ENCODE peak calls at places on chromosomes 7 and 10, in four cellular contexts. One of them, this sample, is unnamed.

GRCh38 chr7:24905996-24906770 is 73.8 kb downstream of the OSBPL3 start:
- DNase-seq in left ventricle myocardium inferior: no peak
- DNase-seq in fibroblast of mammary gland: no peak
- DNase-seq in uterus: no peak
- DNase-seq in this sample: no peak

GRCh38 chr7:23072916-23073315 is 32.7 kb upstream of the KLHL7 start:
- DNase-seq in left ventricle myocardium inferior: no peak
- DNase-seq in fibroblast of mammary gland: no peak
- DNase-seq in uterus: no peak
- DNase-seq in this sample: no peak

GRCh38 chr10:132001238-132001977 is 19.7 kb upstream of the BNIP3 start:
- DNase-seq in left ventricle myocardium inferior: no peak
- DNase-seq in fibroblast of mammary gland: peak; percentile 72
- DNase-seq in uterus: no peak
- DNase-seq in this sample: peak; percentile 38

GRCh38 chr7:2037301-2037804 is 195.4 kb downstream of the MAD1L1 start:
- DNase-seq in left ventricle myocardium inferior: peak; percentile 11
- DNase-seq in fibroblast of mammary gland: no peak
- DNase-seq in uterus: no peak
- DNase-seq in this sample: no peak

GRCh38 chr7:71479231-71479630 is 347.3 kb downstream of the GALNT17 start:
- DNase-seq in left ventricle myocardium inferior: no peak
- DNase-seq in fibroblast of mammary gland: no peak
- DNase-seq in uterus: no peak
- DNase-seq in this sample: no peak

GRCh38 chr7:85316489-85316888 is 129.6 kb upstream of the SEMA3D start:
- DNase-seq in left ventricle myocardium inferior: no peak
- DNase-seq in fibroblast of mammary gland: no peak
- DNase-seq in uterus: no peak
- DNase-seq in this sample: no peak

GRCh38 chr7:55884321-55884720 is 2.9 kb upstream of the ZNF713 start:
- DNase-seq in left ventricle myocardium inferior: no peak
- DNase-seq in fibroblast of mammary gland: no peak
- DNase-seq in uterus: no peak
- DNase-seq in this sample: no peak

GRCh38 chr7:147492621-147493020 is 1097.9 kb upstream of the C7orf33 start:
- DNase-seq in left ventricle myocardium inferior: no peak
- DNase-seq in fibroblast of mammary gland: peak; percentile 49
- DNase-seq in uterus: no peak
- DNase-seq in this sample: peak; percentile 6

GRCh38 chr10:87089746-87090145 is 4.9 kb downstream of the GLUD1 start:
- DNase-seq in left ventricle myocardium inferior: no peak
- DNase-seq in fibroblast of mammary gland: peak; percentile 11
- DNase-seq in uterus: no peak
- DNase-seq in this sample: no peak

GRCh38 chr7:117202511-117202910 is 120.3 kb downstream of the WNT2 start:
- DNase-seq in left ventricle myocardium inferior: no peak
- DNase-seq in fibroblast of mammary gland: peak; percentile 61
- DNase-seq in uterus: no peak
- DNase-seq in this sample: peak; percentile 61

GRCh38 chr7:88927-89921 is 103.1 kb upstream of the FAM20C start:
- DNase-seq in left ventricle myocardium inferior: peak; percentile 52
- DNase-seq in fibroblast of mammary gland: peak; percentile 98
- DNase-seq in uterus: peak; percentile 48
- DNase-seq in this sample: peak; percentile 91

GRCh38 chr7:158832994-158833393 is 3.7 kb upstream of the ESYT2 start:
- DNase-seq in left ventricle myocardium inferior: no peak
- DNase-seq in fibroblast of mammary gland: no peak
- DNase-seq in uterus: no peak
- DNase-seq in this sample: no peak

GRCh38 chr7:2774935-2775334 is 69.2 kb downstream of the GNA12 start:
- DNase-seq in left ventricle myocardium inferior: no peak
- DNase-seq in fibroblast of mammary gland: peak; percentile 27
- DNase-seq in uterus: no peak
- DNase-seq in this sample: no peak

GRCh38 chr7:74173074-74173473 is 1.1 kb upstream of the EIF4H start:
- DNase-seq in left ventricle myocardium inferior: no peak
- DNase-seq in fibroblast of mammary gland: no peak
- DNase-seq in uterus: no peak
- DNase-seq in this sample: no peak

GRCh38 chr10:72073677-72074412 is 14.5 kb downstream of the SPOCK2 start:
- DNase-seq in left ventricle myocardium inferior: no peak
- DNase-seq in fibroblast of mammary gland: no peak
- DNase-seq in uterus: no peak
- DNase-seq in this sample: no peak

GRCh38 chr10:86733260-86733671 is 23.2 kb upstream of the BMPR1A start:
- DNase-seq in left ventricle myocardium inferior: no peak
- DNase-seq in fibroblast of mammary gland: no peak
- DNase-seq in uterus: peak; percentile 54
- DNase-seq in this sample: peak; percentile 57

GRCh38 chr7:6589829-6590644 is at the start of gene INTS15:
- DNase-seq in left ventricle myocardium inferior: peak; percentile 77
- DNase-seq in fibroblast of mammary gland: peak; percentile 74
- DNase-seq in uterus: peak; percentile 60
- DNase-seq in this sample: peak; percentile 78

GRCh38 chr10:86350897-86351296 is 15.7 kb downstream of the GRID1 start:
- DNase-seq in left ventricle myocardium inferior: no peak
- DNase-seq in fibroblast of mammary gland: no peak
- DNase-seq in uterus: no peak
- DNase-seq in this sample: no peak

GRCh38 chr10:84310470-84310869 is 17.9 kb upstream of the CCSER2 start:
- DNase-seq in left ventricle myocardium inferior: no peak
- DNase-seq in fibroblast of mammary gland: peak; percentile 25
- DNase-seq in uterus: no peak
- DNase-seq in this sample: peak; percentile 23

GRCh38 chr10:55043540-55043939 is 242.5 kb upstream of the PCDH15 start:
- DNase-seq in left ventricle myocardium inferior: no peak
- DNase-seq in fibroblast of mammary gland: no peak
- DNase-seq in uterus: no peak
- DNase-seq in this sample: no peak

GRCh38 chr7:22109761-22110160 is 164.1 kb upstream of the CDCA7L start:
- DNase-seq in left ventricle myocardium inferior: no peak
- DNase-seq in fibroblast of mammary gland: peak; percentile 58
- DNase-seq in uterus: no peak
- DNase-seq in this sample: peak; percentile 53

GRCh38 chr10:26637521-26638275 is 59.8 kb upstream of the PDSS1 start:
- DNase-seq in left ventricle myocardium inferior: no peak
- DNase-seq in fibroblast of mammary gland: no peak
- DNase-seq in uterus: no peak
- DNase-seq in this sample: no peak

GRCh38 chr10:33258951-33259350 is 75.5 kb downstream of the NRP1 start:
- DNase-seq in left ventricle myocardium inferior: no peak
- DNase-seq in fibroblast of mammary gland: no peak
- DNase-seq in uterus: no peak
- DNase-seq in this sample: no peak

GRCh38 chr10:97003804-97004201 is 171.7 kb downstream of the LCOR start:
- DNase-seq in left ventricle myocardium inferior: no peak
- DNase-seq in fibroblast of mammary gland: no peak
- DNase-seq in uterus: no peak
- DNase-seq in this sample: no peak

GRCh38 chr10:115355162-115355760 is 262.1 kb downstream of the ATRNL1 start:
- DNase-seq in left ventricle myocardium inferior: no peak
- DNase-seq in fibroblast of mammary gland: peak; percentile 71
- DNase-seq in uterus: peak; percentile 25
- DNase-seq in this sample: peak; percentile 48

GRCh38 chr10:113073549-113074189 is 123.6 kb downstream of the TCF7L2 start:
- DNase-seq in left ventricle myocardium inferior: peak; percentile 55
- DNase-seq in fibroblast of mammary gland: peak; percentile 97
- DNase-seq in uterus: peak; percentile 87
- DNase-seq in this sample: peak; percentile 98

DNA sequence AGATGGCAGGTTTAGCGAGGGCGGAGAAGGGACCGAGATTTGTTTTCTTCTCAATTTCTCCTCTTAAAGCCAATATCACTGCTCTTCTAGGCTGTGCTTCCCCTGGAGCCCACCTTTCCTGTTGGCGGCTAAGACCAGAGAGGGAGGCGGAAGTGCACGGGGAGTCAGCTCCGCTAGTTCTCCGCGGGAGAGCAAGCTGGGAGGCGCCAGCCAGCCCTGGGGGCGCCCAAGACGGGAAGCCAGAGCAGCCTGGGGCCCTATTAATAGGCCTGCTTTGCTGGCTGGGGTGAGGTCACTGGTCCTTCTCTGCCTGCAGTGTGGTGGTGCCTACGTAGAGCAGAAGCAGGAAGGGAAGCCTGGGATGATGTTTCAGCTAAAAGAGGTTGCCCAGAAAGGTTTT is 61.6 kb downstream of the LSM5 start:
- DNase-seq in left ventricle myocardium inferior: no peak
- DNase-seq in fibroblast of mammary gland: no peak
- DNase-seq in uterus: no peak
- DNase-seq in this sample: no peak
- H3K4me3 ChIP-seq in left ventricle myocardium inferior: no peak overlapping the region
- H3K4me3 ChIP-seq in fibroblast of mammary gland: no peak overlapping the region
- H3K4me3 ChIP-seq in uterus: no peak overlapping the region
- H3K4me3 ChIP-seq in this sample: no peak overlapping the region

GRCh38 chr7:27140108-27140842 is 3.2 kb downstream of the HOXA5 start:
- DNase-seq in left ventricle myocardium inferior: no peak
- DNase-seq in fibroblast of mammary gland: no peak
- DNase-seq in uterus: no peak
- DNase-seq in this sample: no peak

GRCh38 chr7:27142562-27143021 is 889 bp downstream of the HOXA5 start:
- DNase-seq in left ventricle myocardium inferior: no peak
- DNase-seq in fibroblast of mammary gland: no peak
- DNase-seq in uterus: no peak
- DNase-seq in this sample: no peak

GRCh38 chr7:27143022-27143949 is at the start of gene HOXA5:
- DNase-seq in left ventricle myocardium inferior: no peak
- DNase-seq in fibroblast of mammary gland: peak; percentile 100
- DNase-seq in uterus: peak; percentile 71
- DNase-seq in this sample: peak; percentile 84

GRCh38 chr7:27141138-27141537 is 2.3 kb downstream of the HOXA5 start:
- DNase-seq in left ventricle myocardium inferior: no peak
- DNase-seq in fibroblast of mammary gland: no peak
- DNase-seq in uterus: no peak
- DNase-seq in this sample: no peak

DNA sequence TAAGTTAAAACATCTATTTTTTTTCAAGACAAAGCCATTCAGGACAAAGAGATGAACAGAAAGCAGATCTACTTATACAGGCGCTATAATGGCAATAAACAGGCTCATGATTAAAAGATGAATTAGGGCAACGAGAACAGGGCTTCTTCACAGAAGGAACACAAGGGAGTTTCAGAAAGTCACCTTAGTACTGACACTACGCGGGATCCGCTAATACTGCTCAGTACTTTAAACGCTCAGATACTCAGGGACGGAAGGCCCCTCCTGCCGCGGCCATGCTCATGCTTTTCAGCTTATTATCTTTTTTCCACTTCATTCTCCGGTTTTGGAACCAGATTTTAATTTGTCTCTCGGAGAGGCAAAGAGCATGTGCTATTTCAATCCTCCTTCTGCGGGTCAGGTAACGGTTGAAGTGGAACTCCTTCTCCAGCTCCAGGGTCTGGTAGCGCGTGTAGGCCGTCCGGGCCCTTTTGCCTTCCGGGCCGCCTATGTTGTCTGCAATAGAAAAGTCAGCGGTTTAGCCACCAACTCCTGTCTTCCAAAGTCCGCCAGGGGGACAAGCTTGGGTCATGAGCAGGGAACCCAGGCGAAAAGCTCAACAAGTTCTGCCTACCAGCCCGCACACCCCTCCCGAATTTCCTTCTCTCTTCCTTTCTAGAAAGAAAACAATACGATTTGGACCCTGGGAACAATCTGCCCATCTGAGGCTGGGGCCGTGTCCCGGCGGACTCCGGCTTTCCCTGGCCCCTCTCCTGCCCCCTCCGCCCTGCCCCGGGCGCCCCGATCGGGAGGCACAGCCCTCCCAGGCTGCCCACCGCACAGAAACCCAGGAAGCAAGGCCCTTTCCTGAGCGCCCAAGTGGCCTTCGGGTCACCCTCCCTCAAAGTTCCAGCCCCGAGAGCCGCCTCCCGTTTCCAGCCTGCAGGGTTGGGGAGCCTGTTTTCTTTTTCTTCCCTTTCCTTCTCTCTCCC is 1.6 kb downstream of the HOXA5 start:
- DNase-seq in left ventricle myocardium inferior: no peak
- DNase-seq in fibroblast of mammary gland: peak; percentile 71
- DNase-seq in uterus: no peak
- DNase-seq in this sample: no peak
- TF ChIP-seq CTCF in left ventricle myocardium inferior: no peak
- TF ChIP-seq CTCF in fibroblast of mammary gland: peak; percentile 28
- TF ChIP-seq CTCF in uterus: no peak
- TF ChIP-seq CTCF in this sample: no peak

GRCh38 chr10:62708569-62708968 is 96.0 kb upstream of the ADO start:
- DNase-seq in left ventricle myocardium inferior: no peak
- DNase-seq in fibroblast of mammary gland: no peak
- DNase-seq in uterus: no peak
- DNase-seq in this sample: no peak
- H3K4me3 ChIP-seq in left ventricle myocardium inferior: no peak overlapping the region
- H3K4me3 ChIP-seq in fibroblast of mammary gland: no peak overlapping the region
- H3K4me3 ChIP-seq in uterus: no peak overlapping the region
- H3K4me3 ChIP-seq in this sample: no peak overlapping the region

GRCh38 chr7:108016841-108017775 is 14.1 kb upstream of the LAMB1 start:
- DNase-seq in left ventricle myocardium inferior: no peak
- DNase-seq in fibroblast of mammary gland: peak; percentile 75
- DNase-seq in uterus: no peak
- DNase-seq in this sample: peak; percentile 74
- TF ChIP-seq CTCF in left ventricle myocardium inferior: peak; percentile 63
- TF ChIP-seq CTCF in fibroblast of mammary gland: peak; percentile 59
- TF ChIP-seq CTCF in uterus: peak; percentile 27
- TF ChIP-seq CTCF in this sample: peak; percentile 59

This sample was measured in fibroblast of the aortic adventitia.